ENCODE peak calls at places on chromosomes 2 and 18, in ten cellular contexts. S, C, G, L, Z, V, I, T, Y and U are unnamed samples.

GRCh38 chr2:23322813-23323212 is 62.2 kb upstream of the KLHL29 start:
- DNase-seq in S (no peak), C (peak; percentile 29), G (no peak), L (no peak), Z (peak; percentile 43), V (no peak), I (no peak), T (no peak), Y (no peak), U (no peak)

GRCh38 chr18:61991201-61991600 is 98.4 kb upstream of the RNF152 start:
- DNase-seq in S (no peak), C (no peak), G (no peak), L (no peak), Z (peak; percentile 31), V (no peak), I (peak; percentile 71), T (no peak), Y (no peak), U (no peak)

GRCh38 chr2:208125242-208125641 is 918 bp upstream of the CRYGD start:
- DNase-seq in S (no peak), C (no peak), G (no peak), L (no peak), Z (no peak), V (no peak), I (no peak), T (no peak), Y (peak; percentile 3), U (no peak)

GRCh38 chr2:38508311-38509039 is 94.3 kb downstream of the HNRNPLL start:
- DNase-seq in S (peak; percentile 87), C (peak; percentile 98), G (peak; percentile 50), L (peak; percentile 81), Z (peak; percentile 89), V (peak; percentile 96), I (peak; percentile 66), T (peak; percentile 91), Y (no peak), U (peak; percentile 95)

GRCh38 chr2:97999536-97999935 is 3.8 kb upstream of the TMEM131 start:
- DNase-seq in S (no peak), C (no peak), G (no peak), L (no peak), Z (no peak), V (no peak), I (no peak), T (no peak), Y (no peak), U (no peak)

GRCh38 chr2:170408461-170409163 is 230.7 kb downstream of the MYO3B start:
- DNase-seq in S (no peak), C (no peak), G (no peak), L (no peak), Z (no peak), V (no peak), I (no peak), T (no peak), Y (no peak), U (peak; percentile 57)

GRCh38 chr2:178298785-178299212 is 104.5 kb downstream of the OSBPL6 start:
- DNase-seq in S (no peak), C (no peak), G (no peak), L (peak; percentile 32), Z (no peak), V (no peak), I (peak; percentile 48), T (no peak), Y (no peak), U (peak; percentile 13)

GRCh38 chr2:197453914-197454398 is 604 bp downstream of the COQ10B start:
- DNase-seq in S (peak; percentile 77), C (peak; percentile 74), G (peak; percentile 44), L (peak; percentile 80), Z (no peak), V (no peak), I (peak; percentile 96), T (peak; percentile 77), Y (no peak), U (peak; percentile 93)

GRCh38 chr18:9613550-9614400 is 584 bp downstream of the PPP4R1 start:
- DNase-seq in S (peak; percentile 66), C (peak; percentile 48), G (peak; percentile 24), L (no peak), Z (peak; percentile 58), V (peak; percentile 18), I (peak; percentile 27), T (peak; percentile 70), Y (no peak), U (peak; percentile 83)
- TF ChIP-seq POLR2A in S (no peak), C (no peak), G (no peak), L (no peak), Z (no peak), V (no peak), I (peak; percentile 37), T (peak; percentile 24), Y (no peak), U (no peak)

DNA sequence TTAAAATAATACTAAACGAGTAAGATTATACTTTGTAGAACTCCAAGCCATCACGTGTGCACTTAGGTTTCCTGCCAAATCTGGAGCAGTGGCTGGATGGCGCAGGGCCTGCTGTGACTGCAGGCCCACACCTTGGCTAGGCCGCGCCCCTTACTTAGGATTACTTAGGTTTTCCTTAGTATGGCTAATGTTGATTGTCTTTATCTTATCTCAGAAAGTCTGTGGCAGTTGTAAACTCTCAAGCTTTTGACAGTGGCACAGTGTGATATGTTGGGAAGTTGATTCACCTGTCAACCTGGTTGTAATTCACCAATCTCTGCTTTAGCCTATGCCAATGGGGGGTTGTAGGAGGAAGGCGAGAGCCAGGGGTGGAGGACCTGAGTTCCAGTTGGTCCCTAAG is 208.4 kb downstream of the ZNF407 start:
- DNase-seq in S (no peak), C (no peak), G (no peak), L (peak; percentile 28), Z (no peak), V (no peak), I (no peak), T (peak; percentile 63), Y (no peak), U (no peak)
- TF ChIP-seq POLR2A in S (no peak), C (no peak), G (no peak), L (no peak), Z (no peak), V (no peak), I (no peak), T (no peak), Y (no peak), U (no peak)

DNA sequence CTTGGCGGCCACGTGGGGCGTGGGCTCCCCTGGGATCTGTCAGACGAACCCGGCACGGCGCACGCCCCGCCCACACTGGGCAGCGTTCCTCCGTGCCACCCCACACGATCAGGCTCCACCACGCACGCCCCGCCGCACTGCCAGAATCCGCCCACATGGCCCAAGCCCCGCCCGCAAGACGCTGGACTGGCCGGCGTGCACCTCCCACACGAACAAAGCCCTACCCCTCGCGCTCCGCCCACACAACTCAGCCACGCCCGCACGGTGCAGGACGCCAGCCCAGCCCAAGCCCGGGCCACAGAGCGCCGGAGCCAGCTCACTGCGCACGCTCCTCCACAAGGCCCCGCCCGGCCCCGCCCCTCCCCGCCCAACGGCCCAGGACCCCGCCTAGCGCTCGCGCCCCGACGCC is 555 bp downstream of the TMEM18 start:
- DNase-seq in S (peak; percentile 99), C (peak; percentile 99), G (peak; percentile 93), L (peak; percentile 93), Z (peak; percentile 100), V (peak; percentile 98), I (peak; percentile 98), T (peak; percentile 99), Y (peak; percentile 98), U (peak; percentile 99)
- TF ChIP-seq POLR2A in S (no peak), C (no peak), G (no peak), L (no peak), Z (no peak), V (peak; percentile 27), I (no peak), T (no peak), Y (no peak), U (no peak)

DNA sequence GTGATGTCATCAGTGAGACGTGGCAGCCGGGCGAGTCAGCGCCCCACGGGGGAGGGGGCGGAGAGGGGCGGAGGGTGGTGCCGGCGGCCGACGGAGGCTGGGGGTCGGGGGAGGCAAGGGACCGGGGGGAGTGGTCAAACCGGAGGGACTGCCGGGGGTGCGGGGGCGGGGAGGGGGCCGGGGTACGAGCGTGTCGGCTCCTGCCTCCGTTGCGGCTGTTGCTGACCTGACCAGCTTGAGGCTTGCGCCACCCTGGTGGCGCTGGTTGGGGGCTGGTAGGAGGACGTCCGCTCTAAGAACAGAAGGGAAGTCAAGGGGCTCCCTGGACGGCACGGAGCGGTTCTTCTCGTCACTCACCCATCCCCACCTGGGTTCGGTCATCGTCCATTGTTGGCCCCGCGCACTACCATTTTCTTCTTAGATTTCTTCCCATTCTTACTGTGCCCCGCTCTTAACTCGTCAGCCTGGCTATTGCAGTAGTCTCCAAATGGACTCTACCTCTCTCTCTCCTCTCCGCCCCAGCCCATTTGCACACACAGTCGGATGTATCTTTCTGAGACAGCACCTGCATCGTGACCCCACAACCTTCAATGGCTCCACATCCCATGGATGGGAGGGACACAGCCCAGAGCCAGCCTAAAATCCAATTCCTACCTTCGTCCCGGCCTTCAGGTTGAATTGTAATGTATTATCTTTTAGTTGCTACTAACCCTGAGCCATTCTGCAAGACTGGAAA is 702 bp upstream of the RAB1A start:
- DNase-seq in S (no peak), C (no peak), G (peak; percentile 8), L (no peak), Z (no peak), V (no peak), I (no peak), T (no peak), Y (no peak), U (no peak)
- TF ChIP-seq POLR2A in S (no peak), C (no peak), G (no peak), L (no peak), Z (no peak), V (no peak), I (peak; percentile 8), T (no peak), Y (no peak), U (peak; percentile 50)

GRCh38 chr2:201233192-201234166 is 26.9 kb upstream of the CASP8 start:
- DNase-seq in S (peak; percentile 50), C (peak; percentile 35), G (peak; percentile 46), L (peak; percentile 83), Z (peak; percentile 39), V (no peak), I (no peak), T (peak; percentile 92), Y (peak; percentile 88), U (peak; percentile 97)
- TF ChIP-seq POLR2A in S (no peak), C (no peak), G (peak; percentile 89), L (peak; percentile 77), Z (peak; percentile 18), V (no peak), I (no peak), T (peak; percentile 88), Y (no peak), U (peak; percentile 90)